ENCODE peak calls at places on chromosomes 3 and 15, in ten cellular contexts. F is NCI-H460; B is germinal center; D is GM10248; Y is H7; T is RPMI8226; O is stimulated activated CD4-positive, alpha-beta T cell treated with anti-CD3 and anti-CD28 coated beads, Interleukin-4, amount 100 ng/mL, for 24 hours; M is HCEC 1CT; H is activated T-cell treated with anti-CD3 and anti-CD28 coated beads, Interleukin-2, amount 50 U/mL, for 72 hours; W is A172. K is an unnamed sample.

GRCh38 chr3:186516645-186517044 is 27.5 kb downstream of the CRYGS start:
- DNase-seq in F (no peak), B (no peak), D (no peak), Y (no peak), T (no peak), O (no peak), M (no peak), H (no peak), W (no peak), K (no peak)

GRCh38 chr3:133883657-133884546 is 11.8 kb downstream of the RAB6B start:
- DNase-seq in F (no peak), B (no peak), D (no peak), Y (no peak), T (no peak), O (no peak), M (no peak), H (no peak), W (no peak), K (peak)

GRCh38 chr15:60000113-60000823 is 3.8 kb upstream of the FOXB1 start:
- DNase-seq in F (no peak), B (no peak), D (peak), Y (peak), T (no peak), O (no peak), M (no peak), H (no peak), W (no peak), K (no peak)

GRCh38 chr3:11172136-11172670 is 17.9 kb downstream of the HRH1 start:
- DNase-seq in F (no peak), B (no peak), D (no peak), Y (no peak), T (no peak), O (no peak), M (no peak), H (no peak), W (no peak), K (no peak)

GRCh38 chr15:59524331-59524731 is 86.3 kb downstream of the FAM81A start:
- DNase-seq in F (no peak), B (no peak), D (no peak), Y (no peak), T (no peak), O (no peak), M (no peak), H (no peak), W (no peak), K (peak)

GRCh38 chr3:192060160-192060783 is 599.3 kb downstream of the PYDC2 start:
- DNase-seq in F (no peak), B (no peak), D (no peak), Y (no peak), T (no peak), O (no peak), M (no peak), H (no peak), W (no peak), K (no peak)

GRCh38 chr3:82496890-82497560 is 735.6 kb upstream of the GBE1 start:
- DNase-seq in F (peak), B (no peak), D (no peak), Y (peak), T (peak), O (no peak), M (no peak), H (no peak), W (no peak), K (no peak)

GRCh38 chr3:72375237-72376154 is 472.7 kb downstream of the SHQ1 start:
- DNase-seq in F (no peak), B (no peak), D (peak), Y (no peak), T (no peak), O (peak), M (no peak), H (peak), W (no peak), K (no peak)

GRCh38 chr3:142999881-143000280 is 1.5 kb upstream of the U2SURP start:
- DNase-seq in F (no peak), B (no peak), D (no peak), Y (no peak), T (no peak), O (no peak), M (no peak), H (no peak), W (no peak), K (no peak)

GRCh38 chr3:106765342-106765741 is 611.9 kb upstream of the CCDC54 start:
- DNase-seq in F (no peak), B (no peak), D (no peak), Y (no peak), T (no peak), O (no peak), M (peak), H (no peak), W (peak), K (no peak)

GRCh38 chr15:78047631-78048409 is 29.7 kb downstream of the TBC1D2B start:
- DNase-seq in F (no peak), B (no peak), D (no peak), Y (no peak), T (no peak), O (no peak), M (no peak), H (no peak), W (peak), K (no peak)

GRCh38 chr15:76932090-76932966 is 779 bp downstream of the RCN2 start:
- DNase-seq in F (no peak), B (no peak), D (no peak), Y (no peak), T (peak), O (no peak), M (no peak), H (no peak), W (no peak), K (no peak)

GRCh38 chr3:76403556-76403955 is 618.2 kb upstream of the ZNF717 start:
- DNase-seq in F (no peak), B (no peak), D (no peak), Y (no peak), T (no peak), O (no peak), M (peak), H (no peak), W (no peak), K (no peak)

GRCh38 chr3:138062626-138063025 is 52.7 kb downstream of the CLDN18 start:
- DNase-seq in F (no peak), B (no peak), D (no peak), Y (no peak), T (no peak), O (no peak), M (no peak), H (no peak), W (no peak), K (no peak)

GRCh38 chr3:176950743-176951142 is 246.5 kb downstream of the TBL1XR1 start:
- DNase-seq in F (no peak), B (no peak), D (no peak), Y (no peak), T (no peak), O (no peak), M (peak), H (no peak), W (peak), K (no peak)

GRCh38 chr15:90729266-90729665 is 12.1 kb downstream of the BLM start:
- DNase-seq in F (no peak), B (no peak), D (no peak), Y (no peak), T (no peak), O (no peak), M (no peak), H (no peak), W (no peak), K (no peak)

GRCh38 chr15:27696530-27696929 is 402.6 kb downstream of the OCA2 start:
- DNase-seq in F (no peak), B (no peak), D (no peak), Y (no peak), T (no peak), O (no peak), M (no peak), H (no peak), W (no peak), K (no peak)

GRCh38 chr3:58009026-58009748 is 965 bp downstream of the FLNB start:
- DNase-seq in F (no peak), B (peak), D (peak), Y (peak), T (peak), O (peak), M (peak), H (peak), W (no peak), K (no peak)

GRCh38 chr3:165744025-165744424 is 93.2 kb downstream of the BCHE start:
- DNase-seq in F (no peak), B (no peak), D (no peak), Y (no peak), T (no peak), O (no peak), M (no peak), H (no peak), W (no peak), K (no peak)

GRCh38 chr3:136329593-136329992 is 79.5 kb downstream of the PCCB start:
- DNase-seq in F (no peak), B (no peak), D (no peak), Y (no peak), T (no peak), O (no peak), M (no peak), H (no peak), W (no peak), K (no peak)

GRCh38 chr3:171972965-171973364 is 66.4 kb upstream of the FNDC3B start:
- DNase-seq in F (no peak), B (no peak), D (no peak), Y (no peak), T (no peak), O (no peak), M (no peak), H (no peak), W (no peak), K (peak)

GRCh38 chr3:184361532-184361931 is at the start of the genes CLCN2 and POLR2H:
- DNase-seq in F (no peak), B (peak), D (peak), Y (peak), T (peak), O (peak), M (peak), H (peak), W (no peak), K (no peak)

GRCh38 chr3:179771797-179772196 is 119.0 kb downstream of the USP13 start:
- DNase-seq in F (no peak), B (no peak), D (no peak), Y (no peak), T (no peak), O (no peak), M (no peak), H (no peak), W (no peak), K (no peak)

GRCh38 chr15:66835558-66835878 is 133.5 kb downstream of the SMAD6 start:
- DNase-seq in F (no peak), B (no peak), D (no peak), Y (no peak), T (peak), O (no peak), M (no peak), H (no peak), W (no peak), K (no peak)